ENCODE peak calls at places on chromosome 18, in seven cellular contexts. One of them, this sample, is unnamed.

GRCh38 chr18:70490008-70490933 is 201.4 kb downstream of the SOCS6 start:
- DNase-seq in T-helper 2 cell: no peak
- DNase-seq in transverse colon: peak
- DNase-seq in Ammon's horn: peak
- DNase-seq in foreskin fibroblast: peak
- DNase-seq in MCF 10A: peak
- DNase-seq in AG09309: peak
- DNase-seq in this sample: no peak

GRCh38 chr18:42392416-42392815 is 437.4 kb downstream of the PIK3C3 start:
- DNase-seq in transverse colon: no peak
- DNase-seq in AG09309: no peak
- DNase-seq in Ammon's horn: no peak
- DNase-seq in T-helper 2 cell: no peak
- DNase-seq in foreskin fibroblast: no peak
- DNase-seq in MCF 10A: no peak
- DNase-seq in this sample: no peak

GRCh38 chr18:69161383-69162028 is 239.2 kb upstream of the DOK6 start:
- DNase-seq in Ammon's horn: no peak
- DNase-seq in AG09309: peak
- DNase-seq in transverse colon: no peak
- DNase-seq in T-helper 2 cell: no peak
- DNase-seq in foreskin fibroblast: no peak
- DNase-seq in MCF 10A: no peak
- DNase-seq in this sample: no peak

GRCh38 chr18:2411381-2411977 is 159.8 kb downstream of the METTL4 start:
- DNase-seq in Ammon's horn: no peak
- DNase-seq in transverse colon: no peak
- DNase-seq in MCF 10A: peak
- DNase-seq in foreskin fibroblast: peak
- DNase-seq in T-helper 2 cell: no peak
- DNase-seq in AG09309: no peak
- DNase-seq in this sample: peak

GRCh38 chr18:12028674-12029073 is 47.4 kb downstream of the IMPA2 start:
- DNase-seq in foreskin fibroblast: no peak
- DNase-seq in Ammon's horn: no peak
- DNase-seq in AG09309: no peak
- DNase-seq in MCF 10A: no peak
- DNase-seq in T-helper 2 cell: no peak
- DNase-seq in transverse colon: no peak
- DNase-seq in this sample: no peak

GRCh38 chr18:74040459-74041332 is 106.9 kb downstream of the FBXO15 start:
- DNase-seq in T-helper 2 cell: no peak
- DNase-seq in transverse colon: peak
- DNase-seq in foreskin fibroblast: peak
- DNase-seq in MCF 10A: peak
- DNase-seq in Ammon's horn: no peak
- DNase-seq in AG09309: no peak
- DNase-seq in this sample: no peak

GRCh38 chr18:7417742-7418141 is 149.4 kb upstream of the PTPRM start:
- DNase-seq in Ammon's horn: no peak
- DNase-seq in transverse colon: no peak
- DNase-seq in T-helper 2 cell: no peak
- DNase-seq in foreskin fibroblast: no peak
- DNase-seq in MCF 10A: peak
- DNase-seq in AG09309: no peak
- DNase-seq in this sample: peak

GRCh38 chr18:24924066-24924716 is 427.8 kb downstream of the ZNF521 start:
- DNase-seq in AG09309: no peak
- DNase-seq in foreskin fibroblast: no peak
- DNase-seq in Ammon's horn: no peak
- DNase-seq in MCF 10A: no peak
- DNase-seq in transverse colon: no peak
- DNase-seq in T-helper 2 cell: no peak
- DNase-seq in this sample: no peak

GRCh38 chr18:79903071-79903635 is 48.3 kb downstream of the SLC66A2 start:
- DNase-seq in foreskin fibroblast: no peak
- DNase-seq in MCF 10A: no peak
- DNase-seq in transverse colon: peak
- DNase-seq in Ammon's horn: no peak
- DNase-seq in AG09309: no peak
- DNase-seq in T-helper 2 cell: no peak
- DNase-seq in this sample: no peak

GRCh38 chr18:44410740-44411139 is 269.9 kb upstream of the SETBP1 start:
- DNase-seq in transverse colon: no peak
- DNase-seq in AG09309: no peak
- DNase-seq in T-helper 2 cell: no peak
- DNase-seq in MCF 10A: no peak
- DNase-seq in Ammon's horn: no peak
- DNase-seq in foreskin fibroblast: no peak
- DNase-seq in this sample: no peak

GRCh38 chr18:55018602-55019001 is 59.3 kb upstream of the CCDC68 start:
- DNase-seq in T-helper 2 cell: no peak
- DNase-seq in MCF 10A: peak
- DNase-seq in transverse colon: no peak
- DNase-seq in foreskin fibroblast: peak
- DNase-seq in Ammon's horn: no peak
- DNase-seq in AG09309: peak
- DNase-seq in this sample: peak

GRCh38 chr18:51021226-51021965 is 8.6 kb upstream of the SMAD4 start:
- DNase-seq in T-helper 2 cell: no peak
- DNase-seq in MCF 10A: no peak
- DNase-seq in transverse colon: no peak
- DNase-seq in Ammon's horn: no peak
- DNase-seq in AG09309: no peak
- DNase-seq in foreskin fibroblast: no peak
- DNase-seq in this sample: no peak

GRCh38 chr18:52636536-52636935 is 296.5 kb downstream of the DCC start:
- DNase-seq in transverse colon: peak
- DNase-seq in MCF 10A: no peak
- DNase-seq in AG09309: no peak
- DNase-seq in foreskin fibroblast: no peak
- DNase-seq in T-helper 2 cell: no peak
- DNase-seq in Ammon's horn: no peak
- DNase-seq in this sample: peak

GRCh38 chr18:8559612-8560011 is 49.6 kb upstream of the RAB12 start:
- DNase-seq in T-helper 2 cell: no peak
- DNase-seq in foreskin fibroblast: no peak
- DNase-seq in MCF 10A: peak
- DNase-seq in Ammon's horn: no peak
- DNase-seq in transverse colon: no peak
- DNase-seq in AG09309: no peak
- DNase-seq in this sample: peak

GRCh38 chr18:79524181-79525078 is 128.7 kb downstream of the NFATC1 start:
- DNase-seq in Ammon's horn: no peak
- DNase-seq in foreskin fibroblast: no peak
- DNase-seq in T-helper 2 cell: peak
- DNase-seq in AG09309: no peak
- DNase-seq in transverse colon: no peak
- DNase-seq in MCF 10A: no peak
- DNase-seq in this sample: no peak

This sample was measured in foreskin keratinocyte.